ENCODE peak calls at places on chromosomes 16 and 17, in eight cellular contexts. One of them, this sample, is unnamed.

GRCh38 chr16:30775381-30776099 is 11.5 kb downstream of the ZNF629 start:
- DNase-seq in non-pigmented ciliary epithelial cell: peak
- DNase-seq in iPS-NIHi11: peak
- DNase-seq in HT1080: peak
- DNase-seq in activated T-cell treated with anti-CD3 and anti-CD28 coated beads, Interleukin-2, amount 50 U/mL, for 48 hours: peak
- DNase-seq in neural progenitor cell: peak
- DNase-seq in NCI-H1092: peak
- DNase-seq in cardiac fibroblast: peak
- DNase-seq in this sample: peak

GRCh38 chr17:75370288-75370687 is 35.2 kb downstream of the GRB2 start:
- DNase-seq in activated T-cell treated with anti-CD3 and anti-CD28 coated beads, Interleukin-2, amount 50 U/mL, for 48 hours: no peak
- DNase-seq in NCI-H1092: no peak
- DNase-seq in iPS-NIHi11: no peak
- DNase-seq in non-pigmented ciliary epithelial cell: no peak
- DNase-seq in neural progenitor cell: no peak
- DNase-seq in cardiac fibroblast: no peak
- DNase-seq in HT1080: no peak
- DNase-seq in this sample: no peak

GRCh38 chr16:15643453-15644305 is 725 bp upstream of the MARF1 start:
- DNase-seq in non-pigmented ciliary epithelial cell: peak
- DNase-seq in iPS-NIHi11: peak
- DNase-seq in neural progenitor cell: no peak
- DNase-seq in HT1080: peak
- DNase-seq in cardiac fibroblast: peak
- DNase-seq in activated T-cell treated with anti-CD3 and anti-CD28 coated beads, Interleukin-2, amount 50 U/mL, for 48 hours: no peak
- DNase-seq in NCI-H1092: peak
- DNase-seq in this sample: peak

GRCh38 chr16:48608452-48608851 is 1.5 kb downstream of the N4BP1 start:
- DNase-seq in cardiac fibroblast: no peak
- DNase-seq in activated T-cell treated with anti-CD3 and anti-CD28 coated beads, Interleukin-2, amount 50 U/mL, for 48 hours: peak
- DNase-seq in iPS-NIHi11: no peak
- DNase-seq in HT1080: no peak
- DNase-seq in neural progenitor cell: no peak
- DNase-seq in NCI-H1092: no peak
- DNase-seq in non-pigmented ciliary epithelial cell: no peak
- DNase-seq in this sample: no peak

GRCh38 chr17:55872374-55872773 is 121.5 kb downstream of the PCTP start:
- DNase-seq in cardiac fibroblast: no peak
- DNase-seq in iPS-NIHi11: no peak
- DNase-seq in neural progenitor cell: no peak
- DNase-seq in NCI-H1092: no peak
- DNase-seq in non-pigmented ciliary epithelial cell: no peak
- DNase-seq in activated T-cell treated with anti-CD3 and anti-CD28 coated beads, Interleukin-2, amount 50 U/mL, for 48 hours: no peak
- DNase-seq in HT1080: no peak
- DNase-seq in this sample: no peak

GRCh38 chr16:69328854-69329316 is 1.5 kb downstream of the PDF start:
- DNase-seq in neural progenitor cell: no peak
- DNase-seq in cardiac fibroblast: peak
- DNase-seq in HT1080: peak
- DNase-seq in iPS-NIHi11: no peak
- DNase-seq in non-pigmented ciliary epithelial cell: no peak
- DNase-seq in activated T-cell treated with anti-CD3 and anti-CD28 coated beads, Interleukin-2, amount 50 U/mL, for 48 hours: peak
- DNase-seq in NCI-H1092: no peak
- DNase-seq in this sample: peak

GRCh38 chr16:28183441-28183840 is 28.3 kb downstream of the XPO6 start:
- DNase-seq in neural progenitor cell: no peak
- DNase-seq in HT1080: no peak
- DNase-seq in non-pigmented ciliary epithelial cell: no peak
- DNase-seq in NCI-H1092: no peak
- DNase-seq in cardiac fibroblast: no peak
- DNase-seq in iPS-NIHi11: no peak
- DNase-seq in activated T-cell treated with anti-CD3 and anti-CD28 coated beads, Interleukin-2, amount 50 U/mL, for 48 hours: no peak
- DNase-seq in this sample: no peak

GRCh38 chr16:79430129-79430789 is 170.3 kb downstream of the MAF start:
- DNase-seq in iPS-NIHi11: no peak
- DNase-seq in cardiac fibroblast: no peak
- DNase-seq in HT1080: no peak
- DNase-seq in activated T-cell treated with anti-CD3 and anti-CD28 coated beads, Interleukin-2, amount 50 U/mL, for 48 hours: no peak
- DNase-seq in neural progenitor cell: no peak
- DNase-seq in NCI-H1092: peak
- DNase-seq in non-pigmented ciliary epithelial cell: no peak
- DNase-seq in this sample: no peak